ENCODE peak calls at places on chromosomes 13 and 19, in five cellular contexts. One of them, this sample, is unnamed. For H3K36me3, the result is how much of the 10 kb centered on the place peaks cover.

GRCh38 chr19:58268344-58268743 is 10.4 kb upstream of the ZNF8 start:
- DNase-seq in Caco-2: no peak
- DNase-seq in CD4-positive, CD25-positive, alpha-beta regulatory T cell: no peak
- DNase-seq in bronchial epithelial cell: no peak
- DNase-seq in left ventricle myocardium inferior: no peak
- DNase-seq in this sample: no peak

GRCh38 chr13:47211106-47211505 is 314.3 kb upstream of the HTR2A start:
- DNase-seq in Caco-2: no peak
- DNase-seq in left ventricle myocardium inferior: no peak
- DNase-seq in bronchial epithelial cell: peak
- DNase-seq in CD4-positive, CD25-positive, alpha-beta regulatory T cell: no peak
- DNase-seq in this sample: no peak

GRCh38 chr13:114071441-114071840 is 61.0 kb downstream of the RASA3 start:
- DNase-seq in bronchial epithelial cell: no peak
- DNase-seq in CD4-positive, CD25-positive, alpha-beta regulatory T cell: no peak
- DNase-seq in left ventricle myocardium inferior: no peak
- DNase-seq in Caco-2: peak
- DNase-seq in this sample: peak

GRCh38 chr19:49430678-49431329 is 5.6 kb downstream of the GFY start:
- DNase-seq in CD4-positive, CD25-positive, alpha-beta regulatory T cell: peak
- DNase-seq in Caco-2: no peak
- DNase-seq in left ventricle myocardium inferior: no peak
- DNase-seq in bronchial epithelial cell: no peak
- DNase-seq in this sample: peak

GRCh38 chr13:40221460-40222201 is 444.8 kb downstream of the FOXO1 start:
- DNase-seq in CD4-positive, CD25-positive, alpha-beta regulatory T cell: peak
- DNase-seq in Caco-2: no peak
- DNase-seq in left ventricle myocardium inferior: no peak
- DNase-seq in bronchial epithelial cell: peak
- DNase-seq in this sample: no peak

GRCh38 chr19:51701468-51702100 is 8.5 kb downstream of the SPACA6 start:
- DNase-seq in CD4-positive, CD25-positive, alpha-beta regulatory T cell: no peak
- DNase-seq in Caco-2: peak
- DNase-seq in bronchial epithelial cell: no peak
- DNase-seq in left ventricle myocardium inferior: no peak
- DNase-seq in this sample: no peak

GRCh38 chr13:104318121-104318520 is 1251.9 kb upstream of the SLC10A2 start:
- DNase-seq in Caco-2: no peak
- DNase-seq in left ventricle myocardium inferior: no peak
- DNase-seq in CD4-positive, CD25-positive, alpha-beta regulatory T cell: no peak
- DNase-seq in bronchial epithelial cell: peak
- DNase-seq in this sample: no peak

GRCh38 chr13:46307554-46307953 is 79.5 kb downstream of the RUBCNL start:
- DNase-seq in bronchial epithelial cell: no peak
- DNase-seq in left ventricle myocardium inferior: no peak
- DNase-seq in Caco-2: no peak
- DNase-seq in CD4-positive, CD25-positive, alpha-beta regulatory T cell: no peak
- DNase-seq in this sample: no peak

GRCh38 chr13:56902276-56902675 is 238.4 kb upstream of the PRR20A start:
- DNase-seq in Caco-2: no peak
- DNase-seq in CD4-positive, CD25-positive, alpha-beta regulatory T cell: no peak
- DNase-seq in bronchial epithelial cell: no peak
- DNase-seq in left ventricle myocardium inferior: no peak
- DNase-seq in this sample: no peak

GRCh38 chr13:111219306-111219705 is 101.1 kb upstream of the TEX29 start:
- DNase-seq in Caco-2: no peak
- DNase-seq in CD4-positive, CD25-positive, alpha-beta regulatory T cell: no peak
- DNase-seq in left ventricle myocardium inferior: peak
- DNase-seq in bronchial epithelial cell: no peak
- DNase-seq in this sample: no peak

GRCh38 chr13:113151745-113152707 is 6.4 kb upstream of the PROZ start:
- DNase-seq in Caco-2: no peak
- DNase-seq in CD4-positive, CD25-positive, alpha-beta regulatory T cell: peak
- DNase-seq in bronchial epithelial cell: no peak
- DNase-seq in left ventricle myocardium inferior: no peak
- DNase-seq in this sample: no peak

GRCh38 chr19:19077103-19077502 is 13.3 kb downstream of the SLC25A42 start:
- DNase-seq in CD4-positive, CD25-positive, alpha-beta regulatory T cell: no peak
- DNase-seq in bronchial epithelial cell: no peak
- DNase-seq in left ventricle myocardium inferior: no peak
- DNase-seq in Caco-2: no peak
- DNase-seq in this sample: no peak

GRCh38 chr13:99380921-99381645 is 73.9 kb upstream of the GPR183 start:
- DNase-seq in left ventricle myocardium inferior: no peak
- DNase-seq in CD4-positive, CD25-positive, alpha-beta regulatory T cell: peak
- DNase-seq in Caco-2: no peak
- DNase-seq in bronchial epithelial cell: no peak
- DNase-seq in this sample: no peak

GRCh38 chr19:35144600-35145436 is 1.8 kb downstream of the FXYD7 start:
- DNase-seq in Caco-2: peak
- DNase-seq in CD4-positive, CD25-positive, alpha-beta regulatory T cell: no peak
- DNase-seq in left ventricle myocardium inferior: no peak
- DNase-seq in bronchial epithelial cell: peak
- DNase-seq in this sample: peak

GRCh38 chr19:14073232-14073924 is 792 bp downstream of the MISP3 start:
- DNase-seq in bronchial epithelial cell: peak
- DNase-seq in CD4-positive, CD25-positive, alpha-beta regulatory T cell: peak
- DNase-seq in left ventricle myocardium inferior: peak
- DNase-seq in Caco-2: peak
- DNase-seq in this sample: peak

GRCh38 chr19:3006075-3006767 is 22.9 kb downstream of the TLE2 start:
- DNase-seq in Caco-2: peak
- DNase-seq in CD4-positive, CD25-positive, alpha-beta regulatory T cell: no peak
- DNase-seq in bronchial epithelial cell: no peak
- DNase-seq in left ventricle myocardium inferior: no peak
- DNase-seq in this sample: no peak

GRCh38 chr13:37640499-37640898 is 41.9 kb upstream of the POSTN start:
- DNase-seq in bronchial epithelial cell: peak
- DNase-seq in Caco-2: no peak
- DNase-seq in CD4-positive, CD25-positive, alpha-beta regulatory T cell: no peak
- DNase-seq in left ventricle myocardium inferior: no peak
- DNase-seq in this sample: peak

DNA sequence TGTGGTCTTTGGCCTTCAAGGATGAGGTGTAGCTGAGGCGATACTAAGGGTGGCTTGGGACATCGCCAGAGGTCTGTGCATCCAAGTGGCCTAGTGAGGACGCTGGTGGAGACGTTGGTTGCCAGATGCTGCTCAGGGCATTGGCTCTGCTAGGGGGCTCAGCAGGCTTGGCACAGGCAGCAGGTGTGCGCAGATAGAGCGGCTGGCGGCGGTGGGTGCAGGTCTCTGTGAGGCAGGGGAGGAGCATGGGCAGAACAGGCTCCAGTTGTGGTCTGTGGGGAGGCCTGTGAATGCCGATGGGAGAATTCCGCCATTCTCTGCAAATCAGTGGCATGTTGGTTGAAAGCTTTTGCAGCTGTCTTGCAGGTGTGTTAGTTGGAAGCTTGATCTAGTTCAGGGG is 21.2 kb downstream of the PRAM1 start:
- DNase-seq in left ventricle myocardium inferior: no peak
- DNase-seq in Caco-2: no peak
- DNase-seq in bronchial epithelial cell: no peak
- DNase-seq in CD4-positive, CD25-positive, alpha-beta regulatory T cell: no peak
- DNase-seq in this sample: no peak
- H3K36me3 ChIP-seq in left ventricle myocardium inferior: half or more
- H3K36me3 ChIP-seq in Caco-2: under half
- H3K36me3 ChIP-seq in bronchial epithelial cell: under half
- H3K36me3 ChIP-seq in CD4-positive, CD25-positive, alpha-beta regulatory T cell: half or more
- H3K36me3 ChIP-seq in this sample: half or more

GRCh38 chr19:33806434-33806881 is 9.8 kb downstream of the KCTD15 start:
- DNase-seq in Caco-2: no peak
- DNase-seq in CD4-positive, CD25-positive, alpha-beta regulatory T cell: peak
- DNase-seq in left ventricle myocardium inferior: no peak
- DNase-seq in bronchial epithelial cell: peak
- DNase-seq in this sample: no peak
- H3K36me3 ChIP-seq in Caco-2: under half
- H3K36me3 ChIP-seq in CD4-positive, CD25-positive, alpha-beta regulatory T cell: under half
- H3K36me3 ChIP-seq in left ventricle myocardium inferior: under half
- H3K36me3 ChIP-seq in bronchial epithelial cell: under half
- H3K36me3 ChIP-seq in this sample: half or more

DNA sequence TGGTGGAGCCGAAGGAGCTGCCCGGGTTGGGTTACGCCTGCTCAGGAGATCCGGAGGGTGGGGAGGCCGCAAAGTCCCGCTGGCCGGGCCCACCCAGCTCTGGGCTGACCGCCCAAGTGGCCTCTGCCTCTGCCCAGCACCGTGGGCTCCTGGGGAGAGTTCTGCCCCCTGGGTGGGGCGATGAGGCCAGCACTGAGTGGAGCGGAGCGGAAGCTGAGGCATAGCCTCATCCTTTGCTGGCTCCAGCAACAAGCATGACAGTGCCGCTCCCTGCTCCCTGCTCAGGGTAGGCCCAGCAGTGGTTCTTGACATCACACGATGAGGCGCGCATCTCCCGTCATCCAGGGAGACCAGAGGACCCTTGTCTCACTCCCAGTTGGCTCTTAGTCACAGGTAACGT is 22.5 kb downstream of the CCDC8 start:
- DNase-seq in CD4-positive, CD25-positive, alpha-beta regulatory T cell: no peak
- DNase-seq in bronchial epithelial cell: no peak
- DNase-seq in left ventricle myocardium inferior: no peak
- DNase-seq in Caco-2: no peak
- DNase-seq in this sample: no peak
- H3K36me3 ChIP-seq in CD4-positive, CD25-positive, alpha-beta regulatory T cell: under half
- H3K36me3 ChIP-seq in bronchial epithelial cell: under half
- H3K36me3 ChIP-seq in left ventricle myocardium inferior: half or more
- H3K36me3 ChIP-seq in Caco-2: under half
- H3K36me3 ChIP-seq in this sample: half or more

DNA sequence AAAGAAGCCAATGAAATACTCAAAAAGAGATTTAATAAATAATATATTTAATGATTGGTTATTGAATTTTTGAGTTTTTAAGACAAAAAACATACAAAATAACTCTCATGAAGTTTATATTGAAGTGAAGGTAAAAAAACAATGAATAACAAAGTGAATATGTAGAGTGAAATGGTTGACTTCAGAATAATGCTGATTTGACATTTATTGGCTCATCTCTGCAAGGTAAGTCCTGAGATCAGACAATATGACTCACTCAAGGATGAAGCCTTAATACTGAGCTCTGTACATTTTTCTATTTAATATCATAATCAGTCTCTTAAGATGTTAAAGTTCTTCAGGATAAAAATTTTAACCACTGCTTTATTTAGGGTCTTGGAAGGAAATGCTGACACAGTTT is 1398.9 kb upstream of the PCDH9 start:
- DNase-seq in bronchial epithelial cell: no peak
- DNase-seq in Caco-2: no peak
- DNase-seq in left ventricle myocardium inferior: no peak
- DNase-seq in CD4-positive, CD25-positive, alpha-beta regulatory T cell: no peak
- DNase-seq in this sample: no peak
- H3K36me3 ChIP-seq in bronchial epithelial cell: under half
- H3K36me3 ChIP-seq in Caco-2: under half
- H3K36me3 ChIP-seq in left ventricle myocardium inferior: under half
- H3K36me3 ChIP-seq in CD4-positive, CD25-positive, alpha-beta regulatory T cell: under half
- H3K36me3 ChIP-seq in this sample: under half

GRCh38 chr19:15424121-15424520 is 5.3 kb upstream of the AKAP8L start:
- DNase-seq in Caco-2: no peak
- DNase-seq in left ventricle myocardium inferior: no peak
- DNase-seq in bronchial epithelial cell: no peak
- DNase-seq in CD4-positive, CD25-positive, alpha-beta regulatory T cell: no peak
- DNase-seq in this sample: no peak
- H3K36me3 ChIP-seq in Caco-2: under half
- H3K36me3 ChIP-seq in left ventricle myocardium inferior: half or more
- H3K36me3 ChIP-seq in bronchial epithelial cell: under half
- H3K36me3 ChIP-seq in CD4-positive, CD25-positive, alpha-beta regulatory T cell: under half
- H3K36me3 ChIP-seq in this sample: under half

DNA sequence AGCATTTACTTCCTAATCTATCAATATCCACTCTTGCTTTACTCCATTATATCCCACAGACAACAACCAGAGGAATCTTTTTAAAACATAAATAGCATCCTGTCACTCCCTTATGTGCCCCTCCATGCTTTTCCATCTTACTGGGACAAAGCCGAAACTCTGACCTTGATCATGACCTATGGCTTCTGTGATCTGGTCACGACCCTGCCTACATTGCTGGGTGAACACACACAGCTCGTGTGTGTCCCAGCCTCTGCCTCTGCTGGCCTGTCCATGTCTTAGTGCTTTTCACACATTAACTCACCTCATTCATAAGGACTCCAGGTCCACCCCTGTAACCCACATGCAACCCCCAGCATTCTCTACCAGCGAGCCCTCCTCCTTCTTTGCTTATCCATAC is 96.0 kb upstream of the RAP2A start:
- DNase-seq in Caco-2: no peak
- DNase-seq in CD4-positive, CD25-positive, alpha-beta regulatory T cell: no peak
- DNase-seq in bronchial epithelial cell: no peak
- DNase-seq in left ventricle myocardium inferior: no peak
- DNase-seq in this sample: no peak
- H3K36me3 ChIP-seq in Caco-2: under half
- H3K36me3 ChIP-seq in CD4-positive, CD25-positive, alpha-beta regulatory T cell: under half
- H3K36me3 ChIP-seq in bronchial epithelial cell: under half
- H3K36me3 ChIP-seq in left ventricle myocardium inferior: under half
- H3K36me3 ChIP-seq in this sample: under half

This sample was measured in HAP-1.